ENCODE peak calls at places on chromosomes 5 and 9, in five cellular contexts. G, M, A, K and R are unnamed samples.

GRCh38 chr9:93086445-93087224 is 9.4 kb upstream of the CARD19 start:
- DNase-seq in M (peak), G (no peak), A (no peak), K (no peak), R (no peak)

GRCh38 chr9:35935755-35936509 is 22.0 kb downstream of the OR2S2 start:
- DNase-seq in G (peak), M (no peak), A (no peak), K (no peak), R (no peak)

GRCh38 chr9:18756712-18757125 is 276.3 kb downstream of the SAXO1 start:
- DNase-seq in A (no peak), K (no peak), M (no peak), G (no peak), R (no peak)

GRCh38 chr9:77291714-77292113 is 114.4 kb downstream of the VPS13A start:
- DNase-seq in K (peak), M (no peak), A (no peak), G (no peak), R (no peak)

GRCh38 chr9:128068656-128069221 is 707 bp downstream of the SLC25A25 start:
- DNase-seq in M (peak), K (no peak), A (no peak), G (no peak), R (no peak)

GRCh38 chr9:97388721-97389238 is 23.1 kb upstream of the TDRD7 start:
- DNase-seq in K (no peak), G (no peak), M (no peak), A (no peak), R (no peak)

GRCh38 chr5:65927497-65928340 is 1.3 kb downstream of the ERBIN start:
- DNase-seq in A (no peak), G (peak), M (no peak), K (peak), R (no peak)

GRCh38 chr9:128420651-128421473 is at the start of gene CERCAM:
- DNase-seq in M (peak), A (peak), K (peak), G (no peak), R (no peak)

GRCh38 chr9:81374459-81374858 is 314.9 kb downstream of the TLE1 start:
- DNase-seq in G (no peak), M (no peak), K (no peak), A (no peak), R (no peak)

GRCh38 chr5:142845402-142845901 is 75.3 kb downstream of the ARHGAP26 start:
- DNase-seq in G (no peak), A (no peak), M (no peak), K (no peak), R (no peak)

GRCh38 chr5:158970569-158971014 is 129.1 kb downstream of the EBF1 start:
- DNase-seq in G (no peak), M (no peak), A (no peak), K (no peak), R (no peak)

GRCh38 chr9:123008909-123009308 is 24.6 kb upstream of the GPR21 start:
- DNase-seq in G (no peak), A (no peak), M (no peak), K (no peak), R (no peak)

GRCh38 chr9:36504154-36504550 is 68.5 kb upstream of the MELK start:
- DNase-seq in M (no peak), K (no peak), G (no peak), A (no peak), R (no peak)

GRCh38 chr5:33474931-33475499 is 34.2 kb downstream of the TARS1 start:
- DNase-seq in M (no peak), G (no peak), K (no peak), A (no peak), R (no peak)

GRCh38 chr5:33472805-33473409 is 32.1 kb downstream of the TARS1 start:
- DNase-seq in K (peak), G (no peak), A (no peak), M (no peak), R (no peak)

GRCh38 chr5:33468811-33469435 is 28.2 kb downstream of the TARS1 start:
- DNase-seq in G (no peak), A (no peak), M (no peak), K (no peak), R (no peak)

GRCh38 chr5:33474004-33474403 is 33.2 kb downstream of the TARS1 start:
- DNase-seq in A (no peak), G (no peak), M (no peak), K (no peak), R (no peak)

GRCh38 chr5:33470544-33470943 is 29.8 kb downstream of the TARS1 start:
- DNase-seq in M (no peak), K (no peak), G (peak), A (no peak), R (no peak)
- TF ChIP-seq CTCF in M (no peak), K (peak), G (peak), A (peak), R (no peak)

DNA sequence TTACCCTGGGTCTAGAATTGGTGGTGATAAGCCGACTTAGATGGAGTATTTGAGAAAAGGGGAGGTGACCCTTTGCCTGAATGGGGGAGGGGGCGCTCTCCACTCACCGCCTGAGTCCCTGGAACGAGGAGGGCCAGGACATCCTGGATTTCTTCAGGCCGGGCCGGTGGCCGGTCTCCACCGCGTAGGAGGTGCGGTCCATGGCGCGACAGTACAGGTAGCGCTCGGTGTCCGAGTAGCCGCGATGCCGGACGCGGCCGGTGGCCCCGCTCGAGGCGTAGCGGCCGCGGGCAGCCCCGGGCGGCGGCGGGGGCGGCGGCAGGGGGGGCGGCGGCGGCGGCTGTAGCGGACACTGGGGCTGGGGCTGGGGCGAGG is 478 bp downstream of the PDE4D start:
- DNase-seq in M (peak), K (peak), G (no peak), A (no peak), R (no peak)
- TF ChIP-seq CTCF in M (no peak), K (no peak), G (no peak), A (no peak), R (no peak)

DNA sequence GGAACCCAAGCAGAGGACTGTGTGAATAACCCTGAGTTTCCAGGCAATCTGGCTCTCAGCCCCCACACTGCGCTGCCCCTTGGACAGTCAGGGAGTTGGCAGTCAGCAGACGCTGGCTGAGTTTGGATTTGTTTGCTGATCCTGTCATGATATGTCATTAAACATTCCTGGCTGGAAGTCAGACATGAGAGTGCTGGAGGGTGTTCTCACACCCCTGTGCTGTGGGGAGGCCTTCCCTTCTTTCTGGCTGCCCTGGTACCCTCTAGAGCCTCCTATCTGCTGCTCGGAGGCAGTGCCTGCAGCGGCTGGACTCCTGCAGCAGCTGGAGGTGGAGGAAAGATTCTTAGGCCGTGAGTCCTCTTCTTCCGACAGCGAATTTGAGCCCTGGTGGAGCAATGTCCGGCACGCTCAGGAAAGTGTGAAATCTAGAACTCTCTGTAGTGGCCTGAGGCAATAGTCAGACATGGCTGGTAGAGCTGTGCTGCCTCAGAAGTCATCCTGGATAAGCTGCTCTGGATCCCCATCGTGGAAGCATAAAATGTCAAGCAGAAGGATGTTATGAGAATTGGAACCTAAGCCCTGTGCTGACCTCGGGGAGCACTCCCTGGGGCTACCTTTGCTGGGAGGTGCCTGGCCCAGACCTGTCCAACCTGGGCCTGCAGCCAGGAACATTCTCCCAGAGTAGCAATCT is 72.0 kb downstream of the PDE8B start:
- DNase-seq in M (no peak), K (peak), G (peak), A (peak), R (no peak)
- TF ChIP-seq CTCF in M (no peak), K (no peak), G (peak), A (no peak), R (no peak)

GRCh38 chr9:17081351-17081750 is 53.5 kb upstream of the CNTLN start:
- DNase-seq in M (no peak), A (no peak), K (peak), G (no peak), R (no peak)

GRCh38 chr9:17081814-17082213 is 53.0 kb upstream of the CNTLN start:
- DNase-seq in K (no peak), M (no peak), G (no peak), A (no peak), R (no peak)

DNA sequence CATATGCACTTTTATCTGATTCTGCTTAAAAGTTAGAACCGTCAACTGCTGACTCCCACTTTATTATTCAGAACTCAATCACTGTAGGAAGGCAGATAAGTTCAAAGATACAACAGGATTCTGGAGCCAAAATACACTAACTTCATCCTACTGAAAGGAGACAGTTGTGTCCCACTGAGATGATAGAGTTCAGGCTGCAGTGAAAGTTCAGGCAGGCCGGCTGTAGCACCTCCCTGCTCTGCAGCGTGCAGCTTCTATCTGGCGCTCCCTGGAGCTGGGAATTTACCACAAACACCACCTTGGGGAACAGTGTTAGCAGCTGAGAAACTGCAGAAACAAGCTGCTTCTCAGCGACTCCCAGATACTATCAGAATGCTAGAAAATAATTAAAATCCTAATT is 52.5 kb upstream of the CNTLN start:
- DNase-seq in K (peak), A (no peak), M (no peak), G (peak), R (no peak)
- TF ChIP-seq CTCF in K (peak), A (no peak), M (no peak), G (peak), R (no peak)

GRCh38 chr5:79130781-79131180 is 19.2 kb downstream of the BHMT start:
- DNase-seq in A (no peak), M (no peak), K (peak), G (no peak), R (no peak)

GRCh38 chr5:79135790-79136553 is 24.4 kb downstream of the BHMT start:
- DNase-seq in M (no peak), K (no peak), A (no peak), G (no peak), R (no peak)

GRCh38 chr5:79136618-79137017 is 25.0 kb downstream of the BHMT start:
- DNase-seq in G (no peak), A (no peak), M (no peak), K (no peak), R (no peak)

GRCh38 chr5:79133657-79134451 is 22.2 kb downstream of the BHMT start:
- DNase-seq in G (peak), A (peak), M (no peak), K (peak), R (peak)

DNA sequence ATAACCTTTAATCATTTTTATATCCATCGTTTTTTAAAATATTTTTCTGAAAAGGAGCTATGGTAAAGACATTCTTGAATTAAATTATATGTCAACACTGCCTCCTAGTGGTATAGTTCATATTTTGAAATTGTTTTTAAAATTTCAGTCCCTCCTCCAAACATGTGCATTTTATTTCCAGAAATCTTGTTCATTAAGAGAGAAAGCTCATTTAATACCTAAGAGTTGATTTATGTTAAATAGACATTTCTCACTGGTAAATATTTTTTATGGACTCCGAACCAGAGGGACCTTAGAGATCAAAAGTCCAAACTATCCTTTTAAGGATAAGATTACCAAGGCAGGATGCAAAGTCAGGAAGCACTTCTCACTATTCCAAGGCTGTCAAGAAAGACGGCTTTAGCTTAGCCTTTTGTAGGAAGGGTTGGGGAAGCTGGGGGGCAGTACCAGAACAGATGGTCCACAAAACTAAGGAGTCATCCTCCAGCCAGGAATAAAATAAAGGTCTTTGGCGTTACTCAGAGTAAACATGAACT is 21.6 kb downstream of the BHMT start:
- DNase-seq in K (peak), M (no peak), G (peak), A (no peak), R (no peak)
- TF ChIP-seq CTCF in K (peak), M (peak), G (peak), A (peak), R (no peak)